ENCODE peak calls at places on chromosomes 16 and 17, in six cellular contexts. A is A549, M is K562, S is GM12878, K is endothelial cell of umbilical vein, Y is HepG2. G is an unnamed sample.

GRCh38 chr17:36689089-36689667 is 87.8 kb downstream of the MRM1 start:
- DNase-seq in A (no peak), M (no peak), S (no peak), K (no peak), Y (no peak), G (no peak)

GRCh38 chr17:50681260-50682200 is 26.2 kb downstream of the ANKRD40 start:
- DNase-seq in A (peak), M (peak), S (no peak), K (peak), Y (peak), G (peak)

GRCh38 chr17:269616-270514 is 82.7 kb downstream of the RPH3AL start:
- DNase-seq in A (no peak), M (no peak), S (no peak), K (no peak), Y (no peak), G (peak)

GRCh38 chr17:79296290-79296689 is 221.7 kb downstream of the ENGASE start:
- DNase-seq in A (no peak), M (no peak), S (no peak), K (no peak), Y (no peak), G (no peak)

GRCh38 chr16:1288813-1289479 is 20.5 kb upstream of the UBE2I start:
- DNase-seq in A (no peak), M (peak), S (no peak), K (no peak), Y (peak), G (no peak)

GRCh38 chr17:48113201-48113676 is 5.7 kb downstream of the SNX11 start:
- DNase-seq in A (no peak), M (no peak), S (peak), K (no peak), Y (no peak), G (peak)

GRCh38 chr17:9402590-9403199 is 172.9 kb downstream of the STX8 start:
- DNase-seq in A (peak), M (no peak), S (no peak), K (peak), Y (peak), G (peak)

GRCh38 chr16:64586756-64587155 is 535.1 kb downstream of the CDH11 start:
- DNase-seq in A (no peak), M (no peak), S (no peak), K (no peak), Y (no peak), G (no peak)

GRCh38 chr16:6492742-6493141 is 839.9 kb upstream of the RBFOX1 start:
- DNase-seq in A (no peak), M (no peak), S (no peak), K (no peak), Y (no peak), G (no peak)

GRCh38 chr17:29549169-29549935 is 17.5 kb downstream of the ABHD15 start:
- DNase-seq in A (no peak), M (no peak), S (no peak), K (no peak), Y (no peak), G (no peak)

GRCh38 chr17:73342549-73343167 is 30.9 kb upstream of the CDC42EP4 start:
- DNase-seq in A (peak), M (peak), S (no peak), K (no peak), Y (no peak), G (peak)

GRCh38 chr16:87160218-87160617 is 157.0 kb downstream of the C16orf95 start:
- DNase-seq in A (no peak), M (no peak), S (no peak), K (no peak), Y (no peak), G (peak)

GRCh38 chr17:30823425-30823824 is 1.1 kb downstream of the CRLF3 start:
- DNase-seq in A (no peak), M (no peak), S (no peak), K (no peak), Y (no peak), G (no peak)

GRCh38 chr17:79691931-79692330 is 38.8 kb upstream of the ENPP7 start:
- DNase-seq in A (no peak), M (no peak), S (no peak), K (no peak), Y (no peak), G (no peak)

GRCh38 chr16:55333690-55334089 is 9.7 kb downstream of the IRX6 start:
- DNase-seq in A (no peak), M (no peak), S (no peak), K (no peak), Y (no peak), G (peak)

GRCh38 chr16:28057949-28058348 is 5.6 kb downstream of the GSG1L start:
- DNase-seq in A (no peak), M (no peak), S (no peak), K (no peak), Y (no peak), G (no peak)

GRCh38 chr17:28745052-28745776 is 1.4 kb downstream of the TRAF4 start:
- DNase-seq in A (no peak), M (peak), S (no peak), K (peak), Y (peak), G (peak)

GRCh38 chr16:69840975-69841374 is 78.8 kb downstream of the WWP2 start:
- DNase-seq in A (no peak), M (no peak), S (no peak), K (peak), Y (no peak), G (no peak)

GRCh38 chr17:64385187-64386083 is 5.2 kb downstream of the PECAM1 start:
- DNase-seq in A (peak), M (peak), S (peak), K (peak), Y (peak), G (peak)

GRCh38 chr16:14037960-14038359 is 33.2 kb upstream of the MRTFB start:
- DNase-seq in A (no peak), M (no peak), S (no peak), K (no peak), Y (no peak), G (no peak)

GRCh38 chr17:4142107-4142900 is 526 bp downstream of the ZZEF1 start:
- DNase-seq in A (no peak), M (no peak), S (no peak), K (peak), Y (peak), G (peak)
- TF ChIP-seq MAX in A (no peak), M (no peak), S (no peak), K (no peak), Y (no peak), G (no peak)

DNA sequence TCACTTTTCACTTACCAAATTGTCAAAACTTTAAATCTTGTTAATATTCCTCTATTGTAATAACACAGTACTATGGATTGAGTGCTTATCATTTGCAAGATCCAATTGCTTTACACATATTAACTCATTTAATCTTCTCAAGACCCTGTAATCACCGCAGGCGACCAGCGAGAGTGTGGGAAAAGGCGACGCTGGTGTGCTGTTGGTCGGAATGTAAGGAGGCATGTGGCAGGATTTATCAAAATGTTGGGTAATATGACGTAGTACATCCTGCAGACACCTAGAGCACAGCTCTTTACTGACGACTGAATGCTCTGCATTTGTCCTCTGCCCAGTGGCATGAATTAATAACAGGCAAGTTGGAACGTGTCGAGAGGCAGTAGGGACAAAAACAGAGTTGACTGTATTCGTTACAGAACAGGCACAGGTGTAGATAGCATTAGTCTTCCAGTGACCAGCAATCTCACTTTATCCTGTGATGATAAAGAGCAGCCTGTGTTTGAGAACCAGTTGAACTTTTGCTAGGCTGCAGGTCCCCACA is 80.3 kb downstream of the TNRC6C start:
- DNase-seq in A (no peak), M (no peak), S (no peak), K (no peak), Y (no peak), G (no peak)
- TF ChIP-seq MYC in A (no peak), M (no peak), S (no peak), K (no peak), Y (no peak), G (no peak)

DNA sequence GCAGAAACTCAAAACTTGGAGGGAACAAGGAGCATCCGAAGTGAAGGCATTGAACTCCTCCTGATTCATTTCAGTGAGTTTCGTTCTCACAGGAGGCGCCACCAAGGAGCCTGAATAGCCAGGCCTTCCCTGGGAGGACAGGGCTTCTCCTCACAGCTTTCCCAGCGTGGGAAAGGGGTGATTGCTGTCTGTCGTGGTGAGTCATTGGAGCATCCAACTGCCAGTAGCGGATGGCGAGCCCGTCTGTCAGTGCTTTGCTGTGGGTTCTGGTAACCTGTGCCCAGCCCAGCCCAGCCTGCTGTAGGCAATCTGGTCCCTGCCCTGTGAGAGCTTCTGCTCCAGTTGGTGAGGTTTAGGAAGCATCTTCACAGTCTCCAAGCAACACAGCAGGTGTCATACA is 28.3 kb downstream of the PLCD3 start:
- DNase-seq in A (no peak), M (no peak), S (no peak), K (no peak), Y (no peak), G (no peak)
- TF ChIP-seq MAX in A (no peak), M (no peak), S (no peak), K (no peak), Y (no peak), G (no peak)

GRCh38 chr17:13563916-13564315 is 37.8 kb downstream of the HS3ST3A1 start:
- DNase-seq in A (no peak), M (no peak), S (no peak), K (no peak), Y (no peak), G (no peak)

GRCh38 chr17:13558588-13558987 is 43.1 kb downstream of the HS3ST3A1 start:
- DNase-seq in A (no peak), M (no peak), S (no peak), K (no peak), Y (no peak), G (peak)

GRCh38 chr17:13560935-13561334 is 40.8 kb downstream of the HS3ST3A1 start:
- DNase-seq in A (no peak), M (no peak), S (no peak), K (no peak), Y (no peak), G (no peak)

GRCh38 chr17:13562271-13562800 is 39.4 kb downstream of the HS3ST3A1 start:
- DNase-seq in A (no peak), M (no peak), S (no peak), K (no peak), Y (no peak), G (peak)

GRCh38 chr17:13561606-13562270 is 40.0 kb downstream of the HS3ST3A1 start:
- DNase-seq in A (peak), M (no peak), S (no peak), K (no peak), Y (no peak), G (no peak)
- TF ChIP-seq MYC in A (no peak), M (no peak), S (no peak), K (no peak), Y (no peak), G (no peak)

DNA sequence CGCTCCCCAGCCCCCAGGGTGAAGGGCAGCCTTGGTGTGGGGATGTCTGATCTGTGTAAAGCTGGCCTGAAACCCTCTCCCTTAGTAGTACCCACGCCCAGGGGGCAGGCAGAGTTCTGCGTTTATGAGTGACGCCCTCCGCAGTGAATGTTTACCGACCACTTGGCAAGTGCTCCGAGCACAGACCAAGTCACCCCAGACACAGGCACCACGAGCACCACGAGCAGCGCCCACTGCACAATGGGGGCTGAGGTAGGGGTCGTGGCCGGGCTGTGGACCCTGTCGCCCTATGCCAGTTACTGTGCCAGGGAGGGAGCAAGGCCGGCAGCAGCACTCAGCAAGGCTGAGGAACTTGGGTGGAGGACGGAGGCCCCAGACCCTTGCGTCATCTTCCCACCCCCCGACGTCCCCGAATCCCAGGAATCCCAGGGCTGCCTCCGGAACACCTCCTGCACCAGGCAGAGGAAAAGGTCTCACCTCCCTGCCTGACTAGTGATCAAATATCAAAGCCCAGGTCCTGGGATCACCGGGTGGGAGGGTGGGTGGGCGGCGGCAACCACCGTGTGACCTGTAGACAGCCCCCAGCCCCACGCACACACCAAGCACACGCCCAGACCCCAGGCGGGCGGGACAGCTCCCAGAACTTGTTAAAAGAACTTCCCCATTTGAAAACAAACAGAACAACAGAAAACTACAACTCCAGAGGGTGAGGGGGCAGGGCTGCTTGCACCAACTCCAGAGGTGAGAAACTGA is 5.3 kb downstream of the VASN start:
- DNase-seq in A (no peak), M (no peak), S (no peak), K (no peak), Y (no peak), G (no peak)
- TF ChIP-seq MAX in A (no peak), M (no peak), S (no peak), K (no peak), Y (no peak), G (no peak)

DNA sequence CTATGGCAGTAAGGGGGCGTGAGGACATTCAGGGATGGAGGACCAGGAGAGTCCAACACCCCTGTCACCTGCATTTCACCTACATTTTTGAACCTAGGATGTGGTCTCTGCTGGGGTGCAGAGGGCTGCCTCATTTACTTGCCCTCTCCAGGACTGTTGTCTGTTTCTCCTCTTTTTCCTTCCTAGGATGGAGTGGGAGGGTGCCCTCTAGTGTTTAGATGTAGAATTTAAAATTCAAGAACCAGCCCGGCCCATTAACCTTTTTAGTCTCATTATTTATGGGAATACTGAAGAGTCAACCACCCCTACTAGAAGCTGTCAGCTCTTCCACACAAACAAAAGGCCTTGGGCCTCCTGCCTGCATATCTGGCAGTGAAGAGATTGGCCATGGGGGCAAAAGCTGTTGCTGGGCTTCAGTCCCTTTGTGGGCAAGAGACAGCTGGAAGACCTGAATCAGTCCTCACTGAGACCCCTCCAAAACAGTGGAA is 2.5 kb upstream of the STARD3 start:
- DNase-seq in A (peak), M (peak), S (no peak), K (peak), Y (no peak), G (peak)
- TF ChIP-seq MYC in A (no peak), M (no peak), S (no peak), K (no peak), Y (no peak), G (no peak)

DNA sequence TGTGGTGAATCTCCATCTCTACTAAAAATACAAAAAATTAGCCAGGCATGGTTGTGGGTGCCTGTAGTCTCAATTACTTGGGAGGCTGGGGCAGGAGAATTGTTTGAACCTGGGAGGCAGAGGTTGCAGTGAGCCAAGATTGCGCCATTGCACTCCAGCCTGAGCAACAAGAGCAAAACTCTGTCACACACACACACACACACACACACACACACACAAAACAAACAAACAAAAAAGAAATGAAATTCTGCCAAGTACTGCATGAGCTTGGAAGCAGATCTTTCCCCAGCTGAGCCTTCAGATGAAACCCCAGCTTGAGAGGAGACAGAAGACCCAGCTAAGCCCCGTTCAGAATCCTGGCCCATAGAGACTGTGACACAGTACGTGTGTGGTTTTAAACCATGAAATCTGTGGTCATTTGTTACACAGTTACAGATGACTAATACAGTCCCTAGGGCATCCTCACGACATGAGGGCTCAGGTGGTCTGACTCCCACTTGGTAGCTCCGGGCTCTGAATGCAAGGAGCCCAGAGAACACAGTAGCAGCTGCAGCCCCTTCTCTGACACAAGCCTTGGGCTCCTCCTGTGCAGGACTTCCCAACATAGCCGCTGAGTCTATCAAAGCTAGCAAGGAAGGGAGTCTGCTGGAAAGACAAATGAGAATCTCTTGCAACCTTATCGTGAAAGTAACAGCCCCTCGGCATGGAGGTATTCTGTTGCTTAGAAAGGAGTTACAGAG is 132.8 kb downstream of the SEC14L1 start:
- DNase-seq in A (no peak), M (no peak), S (no peak), K (no peak), Y (no peak), G (peak)
- TF ChIP-seq MAX in A (no peak), M (no peak), S (no peak), K (no peak), Y (no peak), G (no peak)